ENCODE peak calls at places on chromosomes 12 and 14, in eight cellular contexts. One of them, this sample, is unnamed.

GRCh38 chr14:93458234-93458633 is 27.5 kb downstream of the UNC79 start:
- DNase-seq in activated CD4-positive, alpha-beta T cell treated with anti-CD3 and anti-CD28 coated beads, Interleukin-2, amount 50 U/mL, for 1 hour: no peak
- DNase-seq in non-pigmented ciliary epithelial cell: no peak
- DNase-seq in lower leg skin: no peak
- DNase-seq in left ventricle myocardium inferior: no peak
- DNase-seq in RPMI7951: no peak
- DNase-seq in Right ventricle myocardium superior: no peak
- DNase-seq in heart left ventricle: no peak
- DNase-seq in this sample: no peak

GRCh38 chr12:46523863-46524770 is 151.5 kb upstream of the SLC38A2 start:
- DNase-seq in heart left ventricle: no peak
- DNase-seq in left ventricle myocardium inferior: no peak
- DNase-seq in lower leg skin: no peak
- DNase-seq in activated CD4-positive, alpha-beta T cell treated with anti-CD3 and anti-CD28 coated beads, Interleukin-2, amount 50 U/mL, for 1 hour: peak; percentile 15
- DNase-seq in RPMI7951: peak; percentile 97
- DNase-seq in Right ventricle myocardium superior: no peak
- DNase-seq in non-pigmented ciliary epithelial cell: peak; percentile 99
- DNase-seq in this sample: no peak

GRCh38 chr14:68666206-68666730 is 126.6 kb downstream of the ZFP36L1 start:
- DNase-seq in RPMI7951: no peak
- DNase-seq in non-pigmented ciliary epithelial cell: no peak
- DNase-seq in Right ventricle myocardium superior: no peak
- DNase-seq in lower leg skin: no peak
- DNase-seq in heart left ventricle: no peak
- DNase-seq in left ventricle myocardium inferior: no peak
- DNase-seq in activated CD4-positive, alpha-beta T cell treated with anti-CD3 and anti-CD28 coated beads, Interleukin-2, amount 50 U/mL, for 1 hour: no peak
- DNase-seq in this sample: no peak

GRCh38 chr12:116247377-116247776 is 30.1 kb downstream of the MED13L start:
- DNase-seq in heart left ventricle: no peak
- DNase-seq in non-pigmented ciliary epithelial cell: no peak
- DNase-seq in Right ventricle myocardium superior: no peak
- DNase-seq in activated CD4-positive, alpha-beta T cell treated with anti-CD3 and anti-CD28 coated beads, Interleukin-2, amount 50 U/mL, for 1 hour: no peak
- DNase-seq in lower leg skin: no peak
- DNase-seq in RPMI7951: peak; percentile 9
- DNase-seq in left ventricle myocardium inferior: no peak
- DNase-seq in this sample: no peak

GRCh38 chr12:51893786-51894185 is 5.9 kb downstream of the ANKRD33 start:
- DNase-seq in non-pigmented ciliary epithelial cell: no peak
- DNase-seq in activated CD4-positive, alpha-beta T cell treated with anti-CD3 and anti-CD28 coated beads, Interleukin-2, amount 50 U/mL, for 1 hour: no peak
- DNase-seq in RPMI7951: no peak
- DNase-seq in lower leg skin: no peak
- DNase-seq in left ventricle myocardium inferior: no peak
- DNase-seq in heart left ventricle: no peak
- DNase-seq in Right ventricle myocardium superior: no peak
- DNase-seq in this sample: no peak

GRCh38 chr14:99717682-99718013 is 33.5 kb downstream of the CYP46A1 start:
- DNase-seq in RPMI7951: no peak
- DNase-seq in Right ventricle myocardium superior: no peak
- DNase-seq in non-pigmented ciliary epithelial cell: no peak
- DNase-seq in activated CD4-positive, alpha-beta T cell treated with anti-CD3 and anti-CD28 coated beads, Interleukin-2, amount 50 U/mL, for 1 hour: no peak
- DNase-seq in lower leg skin: no peak
- DNase-seq in heart left ventricle: no peak
- DNase-seq in left ventricle myocardium inferior: no peak
- DNase-seq in this sample: no peak

GRCh38 chr12:52613363-52614030 is 4.9 kb downstream of the KRT73 start:
- DNase-seq in lower leg skin: no peak
- DNase-seq in left ventricle myocardium inferior: no peak
- DNase-seq in RPMI7951: no peak
- DNase-seq in Right ventricle myocardium superior: no peak
- DNase-seq in heart left ventricle: no peak
- DNase-seq in activated CD4-positive, alpha-beta T cell treated with anti-CD3 and anti-CD28 coated beads, Interleukin-2, amount 50 U/mL, for 1 hour: no peak
- DNase-seq in non-pigmented ciliary epithelial cell: no peak
- DNase-seq in this sample: no peak

GRCh38 chr12:111434680-111435338 is 29.1 kb downstream of the SH2B3 start:
- DNase-seq in heart left ventricle: peak; percentile 73
- DNase-seq in Right ventricle myocardium superior: peak; percentile 79
- DNase-seq in lower leg skin: peak; percentile 49
- DNase-seq in non-pigmented ciliary epithelial cell: no peak
- DNase-seq in RPMI7951: peak; percentile 85
- DNase-seq in activated CD4-positive, alpha-beta T cell treated with anti-CD3 and anti-CD28 coated beads, Interleukin-2, amount 50 U/mL, for 1 hour: peak; percentile 87
- DNase-seq in left ventricle myocardium inferior: peak; percentile 76
- DNase-seq in this sample: no peak

GRCh38 chr14:24367506-24368214 is at the start of gene NFATC4:
- DNase-seq in heart left ventricle: peak; percentile 82
- DNase-seq in non-pigmented ciliary epithelial cell: peak; percentile 76
- DNase-seq in RPMI7951: peak; percentile 92
- DNase-seq in activated CD4-positive, alpha-beta T cell treated with anti-CD3 and anti-CD28 coated beads, Interleukin-2, amount 50 U/mL, for 1 hour: no peak
- DNase-seq in left ventricle myocardium inferior: peak; percentile 75
- DNase-seq in Right ventricle myocardium superior: peak; percentile 86
- DNase-seq in lower leg skin: peak; percentile 78
- DNase-seq in this sample: peak; percentile 72

GRCh38 chr14:42113358-42114070 is 506.8 kb downstream of the LRFN5 start:
- DNase-seq in RPMI7951: no peak
- DNase-seq in activated CD4-positive, alpha-beta T cell treated with anti-CD3 and anti-CD28 coated beads, Interleukin-2, amount 50 U/mL, for 1 hour: no peak
- DNase-seq in lower leg skin: no peak
- DNase-seq in left ventricle myocardium inferior: no peak
- DNase-seq in heart left ventricle: no peak
- DNase-seq in Right ventricle myocardium superior: no peak
- DNase-seq in non-pigmented ciliary epithelial cell: no peak
- DNase-seq in this sample: no peak

GRCh38 chr14:89466939-89467338 is 49.9 kb upstream of the FOXN3 start:
- DNase-seq in left ventricle myocardium inferior: peak; percentile 34
- DNase-seq in Right ventricle myocardium superior: peak; percentile 45
- DNase-seq in non-pigmented ciliary epithelial cell: no peak
- DNase-seq in heart left ventricle: no peak
- DNase-seq in activated CD4-positive, alpha-beta T cell treated with anti-CD3 and anti-CD28 coated beads, Interleukin-2, amount 50 U/mL, for 1 hour: no peak
- DNase-seq in lower leg skin: peak; percentile 68
- DNase-seq in RPMI7951: no peak
- DNase-seq in this sample: no peak

GRCh38 chr14:39266589-39266870 is 32.8 kb downstream of the MIA2 start:
- DNase-seq in RPMI7951: peak; percentile 50
- DNase-seq in heart left ventricle: peak; percentile 59
- DNase-seq in activated CD4-positive, alpha-beta T cell treated with anti-CD3 and anti-CD28 coated beads, Interleukin-2, amount 50 U/mL, for 1 hour: no peak
- DNase-seq in non-pigmented ciliary epithelial cell: no peak
- DNase-seq in left ventricle myocardium inferior: no peak
- DNase-seq in lower leg skin: peak; percentile 45
- DNase-seq in Right ventricle myocardium superior: peak; percentile 76
- DNase-seq in this sample: no peak

GRCh38 chr12:69511016-69511415 is 40.8 kb downstream of the FRS2 start:
- DNase-seq in non-pigmented ciliary epithelial cell: no peak
- DNase-seq in lower leg skin: no peak
- DNase-seq in activated CD4-positive, alpha-beta T cell treated with anti-CD3 and anti-CD28 coated beads, Interleukin-2, amount 50 U/mL, for 1 hour: no peak
- DNase-seq in Right ventricle myocardium superior: no peak
- DNase-seq in heart left ventricle: no peak
- DNase-seq in RPMI7951: no peak
- DNase-seq in left ventricle myocardium inferior: no peak
- DNase-seq in this sample: no peak

GRCh38 chr14:68508581-68508980 is 284.3 kb downstream of the ZFP36L1 start:
- DNase-seq in left ventricle myocardium inferior: no peak
- DNase-seq in RPMI7951: no peak
- DNase-seq in lower leg skin: no peak
- DNase-seq in activated CD4-positive, alpha-beta T cell treated with anti-CD3 and anti-CD28 coated beads, Interleukin-2, amount 50 U/mL, for 1 hour: no peak
- DNase-seq in Right ventricle myocardium superior: no peak
- DNase-seq in non-pigmented ciliary epithelial cell: no peak
- DNase-seq in heart left ventricle: no peak
- DNase-seq in this sample: no peak

GRCh38 chr12:82314406-82314892 is 43.7 kb downstream of the CCDC59 start:
- DNase-seq in heart left ventricle: no peak
- DNase-seq in Right ventricle myocardium superior: peak; percentile 18
- DNase-seq in activated CD4-positive, alpha-beta T cell treated with anti-CD3 and anti-CD28 coated beads, Interleukin-2, amount 50 U/mL, for 1 hour: no peak
- DNase-seq in RPMI7951: no peak
- DNase-seq in left ventricle myocardium inferior: no peak
- DNase-seq in lower leg skin: no peak
- DNase-seq in non-pigmented ciliary epithelial cell: no peak
- DNase-seq in this sample: no peak

GRCh38 chr12:78209851-78210493 is 379.3 kb downstream of the NAV3 start:
- DNase-seq in non-pigmented ciliary epithelial cell: no peak
- DNase-seq in activated CD4-positive, alpha-beta T cell treated with anti-CD3 and anti-CD28 coated beads, Interleukin-2, amount 50 U/mL, for 1 hour: no peak
- DNase-seq in lower leg skin: no peak
- DNase-seq in Right ventricle myocardium superior: peak; percentile 48
- DNase-seq in RPMI7951: peak; percentile 47
- DNase-seq in heart left ventricle: peak; percentile 13
- DNase-seq in left ventricle myocardium inferior: peak; percentile 33
- DNase-seq in this sample: peak; percentile 86

GRCh38 chr14:28382460-28383220 is 383.9 kb upstream of the FOXG1 start:
- DNase-seq in RPMI7951: peak; percentile 84
- DNase-seq in Right ventricle myocardium superior: no peak
- DNase-seq in left ventricle myocardium inferior: no peak
- DNase-seq in activated CD4-positive, alpha-beta T cell treated with anti-CD3 and anti-CD28 coated beads, Interleukin-2, amount 50 U/mL, for 1 hour: no peak
- DNase-seq in heart left ventricle: no peak
- DNase-seq in non-pigmented ciliary epithelial cell: peak; percentile 88
- DNase-seq in lower leg skin: no peak
- DNase-seq in this sample: no peak

GRCh38 chr12:108638141-108638823 is 4.6 kb upstream of the SELPLG start:
- DNase-seq in heart left ventricle: peak; percentile 57
- DNase-seq in Right ventricle myocardium superior: no peak
- DNase-seq in RPMI7951: peak; percentile 22
- DNase-seq in activated CD4-positive, alpha-beta T cell treated with anti-CD3 and anti-CD28 coated beads, Interleukin-2, amount 50 U/mL, for 1 hour: no peak
- DNase-seq in left ventricle myocardium inferior: no peak
- DNase-seq in lower leg skin: peak; percentile 42
- DNase-seq in non-pigmented ciliary epithelial cell: no peak
- DNase-seq in this sample: no peak

GRCh38 chr12:27474344-27474743 is 27.8 kb downstream of the SMCO2 start:
- DNase-seq in left ventricle myocardium inferior: no peak
- DNase-seq in RPMI7951: peak; percentile 84
- DNase-seq in non-pigmented ciliary epithelial cell: peak; percentile 59
- DNase-seq in lower leg skin: no peak
- DNase-seq in activated CD4-positive, alpha-beta T cell treated with anti-CD3 and anti-CD28 coated beads, Interleukin-2, amount 50 U/mL, for 1 hour: no peak
- DNase-seq in heart left ventricle: no peak
- DNase-seq in Right ventricle myocardium superior: no peak
- DNase-seq in this sample: no peak

GRCh38 chr12:52069410-52070242 is at the start of gene ATG101:
- DNase-seq in lower leg skin: peak; percentile 88
- DNase-seq in non-pigmented ciliary epithelial cell: peak; percentile 81
- DNase-seq in activated CD4-positive, alpha-beta T cell treated with anti-CD3 and anti-CD28 coated beads, Interleukin-2, amount 50 U/mL, for 1 hour: peak; percentile 80
- DNase-seq in RPMI7951: peak; percentile 93
- DNase-seq in Right ventricle myocardium superior: peak; percentile 92
- DNase-seq in heart left ventricle: peak; percentile 91
- DNase-seq in left ventricle myocardium inferior: peak; percentile 87
- DNase-seq in this sample: peak; percentile 89

GRCh38 chr12:21933656-21934055 is 7.6 kb downstream of the ABCC9 start:
- DNase-seq in RPMI7951: no peak
- DNase-seq in lower leg skin: no peak
- DNase-seq in non-pigmented ciliary epithelial cell: no peak
- DNase-seq in heart left ventricle: no peak
- DNase-seq in Right ventricle myocardium superior: no peak
- DNase-seq in activated CD4-positive, alpha-beta T cell treated with anti-CD3 and anti-CD28 coated beads, Interleukin-2, amount 50 U/mL, for 1 hour: no peak
- DNase-seq in left ventricle myocardium inferior: no peak
- DNase-seq in this sample: no peak

This sample was measured in NCI-H2107.